ENCODE peak calls at places on chromosomes 7 and 10, in five cellular contexts. One of them, this sample, is unnamed.

GRCh38 chr10:19877466-19878255 is 61.4 kb downstream of the PLXDC2 start:
- DNase-seq in K562: no peak
- DNase-seq in GM23338: peak
- DNase-seq in stomach: no peak
- DNase-seq in suprapubic skin: no peak
- DNase-seq in this sample: no peak

GRCh38 chr10:13674645-13675588 is 88.2 kb downstream of the PRPF18 start:
- DNase-seq in K562: no peak
- DNase-seq in GM23338: no peak
- DNase-seq in stomach: no peak
- DNase-seq in suprapubic skin: no peak
- DNase-seq in this sample: no peak

GRCh38 chr7:2203551-2204300 is 29.0 kb downstream of the MAD1L1 start:
- DNase-seq in K562: no peak
- DNase-seq in GM23338: no peak
- DNase-seq in stomach: no peak
- DNase-seq in suprapubic skin: peak
- DNase-seq in this sample: no peak

GRCh38 chr7:31478744-31479143 is 35.1 kb upstream of the ITPRID1 start:
- DNase-seq in K562: no peak
- DNase-seq in GM23338: no peak
- DNase-seq in stomach: no peak
- DNase-seq in suprapubic skin: no peak
- DNase-seq in this sample: peak

GRCh38 chr10:124685251-124685650 is 58.9 kb downstream of the FAM53B start:
- DNase-seq in K562: no peak
- DNase-seq in GM23338: peak
- DNase-seq in stomach: no peak
- DNase-seq in suprapubic skin: no peak
- DNase-seq in this sample: no peak

GRCh38 chr10:13437026-13437555 is 89.0 kb upstream of the SEPHS1 start:
- DNase-seq in K562: no peak
- DNase-seq in GM23338: no peak
- DNase-seq in stomach: no peak
- DNase-seq in suprapubic skin: no peak
- DNase-seq in this sample: no peak

GRCh38 chr7:14235056-14235455 is 245.6 kb upstream of the ETV1 start:
- DNase-seq in K562: no peak
- DNase-seq in GM23338: no peak
- DNase-seq in stomach: no peak
- DNase-seq in suprapubic skin: no peak
- DNase-seq in this sample: no peak

GRCh38 chr7:8639668-8640067 is 206.3 kb downstream of the NXPH1 start:
- DNase-seq in K562: no peak
- DNase-seq in GM23338: no peak
- DNase-seq in stomach: no peak
- DNase-seq in suprapubic skin: no peak
- DNase-seq in this sample: no peak

GRCh38 chr7:143391462-143392404 is 10.6 kb downstream of the ZYX start:
- DNase-seq in K562: no peak
- DNase-seq in GM23338: no peak
- DNase-seq in stomach: peak
- DNase-seq in suprapubic skin: no peak
- DNase-seq in this sample: no peak

GRCh38 chr7:151088856-151089699 is 2.8 kb downstream of the AGAP3 start:
- DNase-seq in K562: no peak
- DNase-seq in GM23338: peak
- DNase-seq in stomach: peak
- DNase-seq in suprapubic skin: peak
- DNase-seq in this sample: no peak

DNA sequence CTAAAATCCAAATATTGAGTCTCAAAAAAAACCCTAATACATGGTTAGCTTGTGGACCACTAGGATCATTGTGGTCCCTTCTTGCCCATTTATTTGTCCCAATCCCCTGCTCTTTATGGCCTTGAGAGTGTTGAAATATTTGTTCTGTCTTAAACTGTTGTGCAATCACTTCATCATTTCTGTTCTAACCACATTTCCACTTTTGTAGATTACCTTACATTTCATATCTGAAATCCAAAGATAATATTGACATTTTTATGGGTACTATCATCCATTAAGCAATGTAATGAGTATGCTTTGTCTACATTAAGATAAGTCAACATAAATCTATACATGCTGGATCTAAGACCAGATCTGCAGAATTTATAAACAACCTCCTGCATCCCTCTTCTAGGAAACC is 359.5 kb upstream of the CELF2 start:
- DNase-seq in K562: no peak
- DNase-seq in GM23338: no peak
- DNase-seq in stomach: no peak
- DNase-seq in suprapubic skin: no peak
- DNase-seq in this sample: no peak
- TF ChIP-seq POLR2AphosphoS5 in K562: no peak
- TF ChIP-seq POLR2AphosphoS5 in GM23338: no peak
- TF ChIP-seq POLR2AphosphoS5 in stomach: no peak
- TF ChIP-seq POLR2AphosphoS5 in suprapubic skin: no peak
- TF ChIP-seq POLR2AphosphoS5 in this sample: no peak

DNA sequence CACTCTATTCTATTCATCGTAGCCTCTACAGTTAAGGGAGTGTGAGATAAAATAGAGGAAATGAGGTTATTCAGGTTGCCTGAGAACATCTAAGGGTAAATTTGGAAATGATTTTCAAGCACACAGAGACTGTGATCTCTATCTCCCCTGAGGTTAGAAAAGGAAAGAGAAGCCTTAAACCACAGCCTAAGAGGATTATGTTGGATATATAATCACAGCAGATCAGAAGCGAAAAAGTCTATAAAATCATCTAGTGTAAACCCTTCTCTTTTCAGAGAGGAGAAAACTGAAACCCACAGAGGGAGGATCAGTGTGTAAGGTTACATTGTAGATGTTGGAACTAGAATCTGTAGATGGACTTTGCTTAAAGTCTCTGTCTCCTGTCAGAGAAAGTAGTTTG is 90.6 kb upstream of the SEMA3E start:
- DNase-seq in K562: no peak
- DNase-seq in GM23338: no peak
- DNase-seq in stomach: no peak
- DNase-seq in suprapubic skin: no peak
- DNase-seq in this sample: no peak
- TF ChIP-seq POLR2AphosphoS5 in K562: no peak
- TF ChIP-seq POLR2AphosphoS5 in GM23338: no peak
- TF ChIP-seq POLR2AphosphoS5 in stomach: no peak
- TF ChIP-seq POLR2AphosphoS5 in suprapubic skin: no peak
- TF ChIP-seq POLR2AphosphoS5 in this sample: no peak

GRCh38 chr7:90216080-90216674 is 4.6 kb downstream of the STEAP2 start:
- DNase-seq in K562: no peak
- DNase-seq in GM23338: peak
- DNase-seq in stomach: no peak
- DNase-seq in suprapubic skin: no peak
- DNase-seq in this sample: no peak

GRCh38 chr7:90212149-90212495 is 582 bp downstream of the STEAP2 start:
- DNase-seq in K562: no peak
- DNase-seq in GM23338: peak
- DNase-seq in stomach: no peak
- DNase-seq in suprapubic skin: no peak
- DNase-seq in this sample: no peak

GRCh38 chr7:90210925-90211324 is 615 bp upstream of the STEAP2 start:
- DNase-seq in K562: no peak
- DNase-seq in GM23338: peak
- DNase-seq in stomach: no peak
- DNase-seq in suprapubic skin: no peak
- DNase-seq in this sample: peak

GRCh38 chr7:90211391-90212148 is at the start of gene STEAP2:
- DNase-seq in K562: peak
- DNase-seq in GM23338: peak
- DNase-seq in stomach: peak
- DNase-seq in suprapubic skin: peak
- DNase-seq in this sample: peak

DNA sequence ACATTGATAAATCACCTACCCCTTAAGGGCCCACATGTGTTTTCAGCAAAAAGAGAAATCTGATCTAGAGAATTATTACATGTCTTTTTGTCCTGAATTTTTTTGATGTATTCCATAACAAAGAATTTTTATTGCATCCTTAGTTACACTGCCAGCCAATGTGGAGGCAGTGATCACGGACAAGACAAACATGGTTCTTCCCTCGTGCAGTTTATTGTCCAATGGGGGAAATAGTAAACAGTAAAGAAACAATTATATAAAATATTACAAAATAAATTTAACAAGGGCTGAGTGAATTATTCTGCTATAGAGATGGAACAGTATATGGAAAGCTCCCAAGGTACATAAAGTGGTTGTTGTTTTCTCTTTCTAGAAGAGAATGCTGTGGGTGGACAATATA is 2.0 kb downstream of the STEAP2 start:
- DNase-seq in K562: no peak
- DNase-seq in GM23338: no peak
- DNase-seq in stomach: no peak
- DNase-seq in suprapubic skin: no peak
- DNase-seq in this sample: no peak
- TF ChIP-seq POLR2AphosphoS5 in K562: no peak
- TF ChIP-seq POLR2AphosphoS5 in GM23338: no peak
- TF ChIP-seq POLR2AphosphoS5 in stomach: no peak
- TF ChIP-seq POLR2AphosphoS5 in suprapubic skin: no peak
- TF ChIP-seq POLR2AphosphoS5 in this sample: no peak

GRCh38 chr10:127921075-127921750 is 14.3 kb downstream of the PTPRE start:
- DNase-seq in K562: no peak
- DNase-seq in GM23338: no peak
- DNase-seq in stomach: no peak
- DNase-seq in suprapubic skin: no peak
- DNase-seq in this sample: no peak

GRCh38 chr10:127921751-127922140 is 14.8 kb downstream of the PTPRE start:
- DNase-seq in K562: no peak
- DNase-seq in GM23338: no peak
- DNase-seq in stomach: no peak
- DNase-seq in suprapubic skin: no peak
- DNase-seq in this sample: no peak

GRCh38 chr10:127918570-127918969 is 11.7 kb downstream of the PTPRE start:
- DNase-seq in K562: no peak
- DNase-seq in GM23338: no peak
- DNase-seq in stomach: no peak
- DNase-seq in suprapubic skin: no peak
- DNase-seq in this sample: peak

GRCh38 chr10:127920319-127921074 is 13.6 kb downstream of the PTPRE start:
- DNase-seq in K562: no peak
- DNase-seq in GM23338: no peak
- DNase-seq in stomach: no peak
- DNase-seq in suprapubic skin: no peak
- DNase-seq in this sample: no peak

DNA sequence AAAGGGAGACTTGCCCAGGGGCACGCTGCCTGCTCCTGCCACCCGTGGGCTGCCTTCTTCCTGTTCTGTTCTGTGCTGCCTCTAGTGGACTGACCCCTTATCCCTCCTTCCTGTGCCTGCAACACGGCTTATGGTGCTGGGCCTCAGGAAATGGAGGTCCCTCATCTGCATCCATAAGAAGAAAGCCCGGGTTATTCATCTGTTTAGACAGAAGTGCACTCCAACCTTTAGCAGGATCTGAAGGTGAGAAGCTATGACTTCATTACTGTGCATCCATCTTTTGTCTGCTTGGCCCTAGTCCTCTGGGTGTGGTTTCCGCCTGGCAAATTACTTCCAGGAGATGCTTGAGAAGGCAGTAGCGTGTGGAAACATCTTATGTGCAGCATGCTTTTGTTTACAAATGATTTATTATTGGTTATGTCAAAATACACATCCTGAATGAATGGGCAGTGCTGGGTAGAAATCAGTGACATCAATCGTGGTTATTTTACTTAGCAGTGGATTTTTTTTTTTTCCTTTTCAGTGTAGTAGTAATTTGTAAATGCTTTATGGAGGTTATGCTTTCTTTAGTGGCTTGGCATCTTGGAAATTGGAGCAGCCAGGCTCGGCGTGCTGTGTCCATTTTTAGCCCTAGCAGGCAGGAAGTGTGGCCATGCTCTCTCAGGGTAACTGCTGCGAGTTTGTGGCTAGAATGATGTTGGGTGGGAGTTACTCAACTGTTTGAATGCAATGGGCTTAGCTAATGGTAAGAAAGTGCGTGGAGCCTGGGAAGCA is 12.7 kb downstream of the PTPRE start:
- DNase-seq in K562: no peak
- DNase-seq in GM23338: peak
- DNase-seq in stomach: no peak
- DNase-seq in suprapubic skin: no peak
- DNase-seq in this sample: peak
- TF ChIP-seq POLR2AphosphoS5 in K562: no peak
- TF ChIP-seq POLR2AphosphoS5 in GM23338: no peak
- TF ChIP-seq POLR2AphosphoS5 in stomach: no peak
- TF ChIP-seq POLR2AphosphoS5 in suprapubic skin: no peak
- TF ChIP-seq POLR2AphosphoS5 in this sample: no peak

DNA sequence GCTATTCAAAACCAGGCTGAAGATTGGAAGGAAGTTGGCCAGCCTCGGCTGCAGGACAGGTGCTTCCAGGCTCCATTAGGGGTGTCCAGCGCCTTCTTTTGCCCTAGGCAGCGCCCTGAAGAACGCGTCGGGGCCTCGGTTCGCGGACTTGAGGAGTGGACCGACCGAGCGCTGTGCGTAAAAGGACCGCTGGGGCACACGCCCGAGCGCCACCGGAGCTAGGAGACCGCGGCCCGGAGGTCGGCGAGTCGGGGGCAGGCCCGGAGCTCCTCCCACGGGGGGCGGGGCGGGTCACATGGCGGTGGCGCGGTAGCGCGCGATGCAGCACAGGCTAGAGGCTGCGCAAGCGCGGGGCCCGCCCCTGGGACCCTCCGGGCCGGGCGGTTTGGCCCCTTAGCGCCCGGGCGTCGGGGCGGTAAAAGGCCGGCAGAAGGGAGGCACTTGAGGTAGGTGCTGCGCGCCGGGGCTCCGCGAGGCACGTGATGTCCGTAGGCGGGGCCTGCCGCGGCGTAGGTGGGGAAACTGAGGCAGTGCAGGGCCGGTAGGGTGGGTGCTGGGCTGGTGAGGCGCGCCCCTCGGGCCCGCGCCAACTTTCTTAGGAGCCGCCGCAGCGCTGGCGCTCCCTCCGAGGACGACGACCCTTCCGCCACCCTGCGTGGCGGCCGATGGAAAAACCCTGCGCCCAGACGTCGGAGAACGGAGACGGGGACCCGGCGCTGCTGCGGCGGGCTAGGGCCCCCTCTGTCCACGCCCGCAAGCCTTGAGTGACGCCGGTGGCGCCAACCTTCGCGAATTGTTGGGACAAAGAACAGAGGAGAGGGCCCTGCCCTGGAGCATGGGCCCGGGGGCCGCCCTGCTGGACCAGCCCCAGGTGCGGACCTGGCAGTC is at the start of gene PRXL2A:
- DNase-seq in K562: peak
- DNase-seq in GM23338: peak
- DNase-seq in stomach: peak
- DNase-seq in suprapubic skin: peak
- DNase-seq in this sample: peak
- TF ChIP-seq POLR2AphosphoS5 in K562: no peak
- TF ChIP-seq POLR2AphosphoS5 in GM23338: peak
- TF ChIP-seq POLR2AphosphoS5 in stomach: peak
- TF ChIP-seq POLR2AphosphoS5 in suprapubic skin: no peak
- TF ChIP-seq POLR2AphosphoS5 in this sample: no peak

GRCh38 chr10:117284726-117285494 is 44.0 kb downstream of the SLC18A2 start:
- DNase-seq in K562: no peak
- DNase-seq in GM23338: no peak
- DNase-seq in stomach: no peak
- DNase-seq in suprapubic skin: no peak
- DNase-seq in this sample: no peak
- TF ChIP-seq POLR2AphosphoS5 in K562: no peak
- TF ChIP-seq POLR2AphosphoS5 in GM23338: no peak
- TF ChIP-seq POLR2AphosphoS5 in stomach: no peak
- TF ChIP-seq POLR2AphosphoS5 in suprapubic skin: no peak
- TF ChIP-seq POLR2AphosphoS5 in this sample: no peak

This sample was measured in H1.